ENCODE peak calls at places on chromosome 12, in six cellular contexts. U, B, R, J, F and A are unnamed samples.
A peak's percentile ranks its signal among the peaks of the same experiment; 100 is the strongest.

GRCh38 chr12:98418357-98419075 is 96.9 kb upstream of the TMPO start:
- DNase-seq in U (peak; percentile 99), B (no peak), R (no peak), J (no peak), F (no peak), A (no peak)

GRCh38 chr12:109727746-109728726 is 14.4 kb downstream of the FAM222A start:
- DNase-seq in U (no peak), B (no peak), R (peak; percentile 11), J (no peak), F (no peak), A (no peak)

GRCh38 chr12:131471271-131471905 is 239.5 kb upstream of the SFSWAP start:
- DNase-seq in U (no peak), B (no peak), R (no peak), J (no peak), F (no peak), A (no peak)

GRCh38 chr12:109116611-109116949 is 193 bp downstream of the ACACB start:
- DNase-seq in U (no peak), B (no peak), R (no peak), J (no peak), F (no peak), A (no peak)

GRCh38 chr12:2689393-2689792 is 105.4 kb upstream of the FKBP4 start:
- DNase-seq in U (no peak), B (no peak), R (no peak), J (no peak), F (no peak), A (no peak)

GRCh38 chr12:112160611-112161010 is 35.3 kb downstream of the TRAFD1 start:
- DNase-seq in U (no peak), B (no peak), R (no peak), J (no peak), F (no peak), A (no peak)

GRCh38 chr12:81726634-81727033 is 32.5 kb downstream of the PPFIA2 start:
- DNase-seq in U (no peak), B (no peak), R (no peak), J (no peak), F (no peak), A (no peak)

GRCh38 chr12:121927798-121928197 is 9.4 kb downstream of the CFAP251 start:
- DNase-seq in U (peak; percentile 41), B (no peak), R (no peak), J (no peak), F (no peak), A (no peak)

GRCh38 chr12:27577688-27578087 is 53.7 kb downstream of the PPFIBP1 start:
- DNase-seq in U (peak; percentile 55), B (no peak), R (no peak), J (no peak), F (no peak), A (no peak)

GRCh38 chr12:114902665-114903393 is 218.9 kb upstream of the TBX3 start:
- DNase-seq in U (peak; percentile 93), B (peak; percentile 78), R (no peak), J (no peak), F (no peak), A (no peak)

GRCh38 chr12:114757926-114758325 is 74.0 kb upstream of the TBX3 start:
- DNase-seq in U (no peak), B (no peak), R (no peak), J (no peak), F (no peak), A (no peak)

GRCh38 chr12:109458086-109458485 is 19.0 kb downstream of the KCTD10 start:
- DNase-seq in U (peak; percentile 83), B (no peak), R (no peak), J (no peak), F (no peak), A (no peak)

GRCh38 chr12:13135336-13136178 is 32.1 kb upstream of the GSG1 start:
- DNase-seq in U (peak; percentile 94), B (no peak), R (no peak), J (no peak), F (peak; percentile 11), A (peak; percentile 48)

GRCh38 chr12:43336962-43337555 is 214.9 kb downstream of the ADAMTS20 start:
- DNase-seq in U (peak; percentile 51), B (no peak), R (no peak), J (no peak), F (no peak), A (no peak)

GRCh38 chr12:75086086-75087038 is 123.3 kb downstream of the KCNC2 start:
- DNase-seq in U (peak; percentile 49), B (no peak), R (no peak), J (no peak), F (no peak), A (no peak)

GRCh38 chr12:64608901-64609542 is 1.3 kb upstream of the RASSF3 start:
- DNase-seq in U (peak; percentile 73), B (peak; percentile 15), R (peak; percentile 56), J (peak; percentile 45), F (no peak), A (no peak)